ENCODE peak calls at places on chromosomes 16 and 17, in nine cellular contexts. P is breast epithelium; B is OCI-LY7; L is aorta; E is effector memory CD4-positive, alpha-beta T cell; U is upper lobe of right lung; X is BE2C; N is RWPE2; O is fibroblast of lung. K is an unnamed sample. For H3K4me1, the result is how much of the 10 kb centered on the place peaks cover.

GRCh38 chr16:11621920-11622651 is 35.4 kb upstream of the LITAF start:
- DNase-seq in O (no peak), U (peak), B (peak), X (no peak), L (no peak), P (no peak), N (no peak), E (no peak), K (peak)

GRCh38 chr17:6632530-6632929 is 8.0 kb downstream of the KIAA0753 start:
- DNase-seq in P (no peak), E (no peak), O (no peak), U (no peak), B (no peak), L (no peak), N (no peak), X (no peak), K (no peak)

GRCh38 chr16:68249361-68249760 is 4.2 kb downstream of the PLA2G15 start:
- DNase-seq in O (no peak), E (no peak), B (no peak), U (no peak), L (no peak), N (no peak), X (no peak), P (no peak), K (no peak)

GRCh38 chr16:81369888-81370504 is 55.2 kb downstream of the GAN start:
- DNase-seq in N (no peak), O (no peak), U (no peak), E (no peak), B (no peak), L (no peak), X (no peak), P (no peak), K (no peak)

GRCh38 chr17:8705427-8705826 is 39.2 kb downstream of the CCDC42 start:
- DNase-seq in X (no peak), P (no peak), U (no peak), E (no peak), O (no peak), N (no peak), L (no peak), B (no peak), K (no peak)

GRCh38 chr17:43698678-43699437 is 37.1 kb upstream of the MEOX1 start:
- DNase-seq in P (no peak), U (no peak), X (no peak), E (no peak), O (no peak), L (no peak), B (no peak), N (no peak), K (no peak)

GRCh38 chr17:74643826-74644225 is 20.3 kb upstream of the CD300E start:
- DNase-seq in X (no peak), O (no peak), N (no peak), P (no peak), U (no peak), E (no peak), B (no peak), L (no peak), K (no peak)

GRCh38 chr16:85046957-85047866 is 19.6 kb downstream of the KIAA0513 start:
- DNase-seq in E (no peak), B (no peak), L (no peak), N (no peak), P (no peak), O (no peak), X (no peak), U (peak), K (no peak)

GRCh38 chr17:19346351-19347255 is 15.9 kb downstream of the B9D1 start:
- DNase-seq in O (peak), U (peak), X (peak), N (peak), E (no peak), P (no peak), L (peak), B (peak), K (no peak)

GRCh38 chr17:29962656-29963055 is 21.2 kb downstream of the EFCAB5 start:
- DNase-seq in P (no peak), L (no peak), B (no peak), X (no peak), E (no peak), O (no peak), U (no peak), N (no peak), K (no peak)

GRCh38 chr16:88694221-88695087 is 8.1 kb upstream of the SNAI3 start:
- DNase-seq in O (no peak), L (no peak), N (no peak), E (no peak), P (no peak), B (no peak), U (peak), X (no peak), K (no peak)

GRCh38 chr17:62075308-62075815 is 10.3 kb upstream of the MED13 start:
- DNase-seq in L (no peak), B (no peak), U (no peak), E (no peak), N (no peak), O (peak), X (no peak), P (no peak), K (no peak)

GRCh38 chr17:28665994-28666393 is 4.0 kb downstream of the SUPT6H start:
- DNase-seq in U (no peak), O (no peak), L (no peak), B (no peak), E (no peak), X (no peak), N (no peak), P (no peak), K (no peak)

GRCh38 chr17:54992797-54993639 is 24.5 kb downstream of the STXBP4 start:
- DNase-seq in P (no peak), E (no peak), U (no peak), O (peak), N (no peak), L (no peak), X (peak), B (peak), K (no peak)

GRCh38 chr17:56594528-56595418 is 1.3 kb downstream of the NOG start:
- DNase-seq in L (no peak), X (peak), O (peak), E (no peak), B (no peak), P (no peak), N (no peak), U (peak), K (peak)

GRCh38 chr17:81256616-81257015 is 17.5 kb downstream of the NDUFAF8 start:
- DNase-seq in L (no peak), X (no peak), B (no peak), N (no peak), U (no peak), P (no peak), E (no peak), O (peak), K (no peak)

GRCh38 chr17:5254903-5255521 is 20.4 kb upstream of the SCIMP start:
- DNase-seq in U (no peak), O (no peak), P (peak), N (no peak), B (peak), L (peak), X (no peak), E (no peak), K (no peak)

GRCh38 chr16:86961133-86961720 is 356.0 kb downstream of the C16orf95 start:
- DNase-seq in X (no peak), U (no peak), L (no peak), B (no peak), E (no peak), O (peak), N (peak), P (no peak), K (no peak)

GRCh38 chr17:7354262-7354781 is 634 bp upstream of the TMEM95 start:
- DNase-seq in N (peak), P (peak), U (no peak), X (no peak), E (no peak), O (peak), B (no peak), L (no peak), K (no peak)

GRCh38 chr17:73560661-73561060 is 83.6 kb downstream of the SDK2 start:
- DNase-seq in B (peak), P (no peak), U (no peak), N (no peak), X (no peak), L (no peak), E (no peak), O (no peak), K (no peak)

GRCh38 chr17:75774988-75775668 is 9.5 kb upstream of the UNK start:
- DNase-seq in E (no peak), X (no peak), P (peak), B (no peak), N (peak), U (peak), O (peak), L (no peak), K (no peak)

GRCh38 chr16:12536412-12536746 is 267.3 kb downstream of the CPPED1 start:
- DNase-seq in U (no peak), O (no peak), L (no peak), X (no peak), P (no peak), E (no peak), N (no peak), B (no peak), K (no peak)

GRCh38 chr16:89150981-89151380 is 20.6 kb upstream of the CDH15 start:
- DNase-seq in L (no peak), B (no peak), P (no peak), E (no peak), N (peak), U (no peak), O (no peak), X (peak), K (no peak)

GRCh38 chr17:19019041-19019941 is 14.7 kb upstream of the FAM83G start:
- DNase-seq in U (peak), N (peak), L (peak), X (peak), P (no peak), B (peak), E (no peak), O (no peak), K (no peak)

GRCh38 chr17:73401911-73402310 is 90.1 kb upstream of the CDC42EP4 start:
- DNase-seq in B (no peak), O (peak), P (no peak), L (peak), U (no peak), X (peak), E (no peak), N (no peak), K (no peak)

GRCh38 chr17:27226611-27227234 is 67.2 kb upstream of the WSB1 start:
- DNase-seq in P (no peak), O (peak), U (no peak), B (no peak), X (no peak), E (no peak), N (no peak), L (no peak), K (no peak)

GRCh38 chr17:82633343-82633742 is 14.9 kb downstream of the WDR45B start:
- DNase-seq in P (no peak), E (no peak), O (no peak), X (no peak), L (no peak), B (no peak), N (no peak), U (no peak), K (no peak)

GRCh38 chr16:89071686-89072182 is 21.9 kb upstream of the ACSF3 start:
- DNase-seq in U (no peak), B (no peak), P (no peak), E (no peak), O (no peak), X (no peak), N (no peak), L (no peak), K (no peak)

GRCh38 chr17:77473615-77474226 is 333.0 kb downstream of the SEC14L1 start:
- DNase-seq in U (no peak), X (no peak), E (no peak), O (no peak), L (no peak), B (no peak), P (no peak), N (no peak), K (no peak)
- H3K4me1 ChIP-seq in U (half or more), X (half or more), E (half or more), O (half or more), L (under half), B (half or more), P (half or more), N (half or more), K (half or more)

GRCh38 chr16:82603784-82604411 is 22.9 kb upstream of the CDH13 start:
- DNase-seq in E (no peak), P (peak), N (no peak), U (no peak), L (peak), B (peak), X (no peak), O (peak), K (no peak)

DNA sequence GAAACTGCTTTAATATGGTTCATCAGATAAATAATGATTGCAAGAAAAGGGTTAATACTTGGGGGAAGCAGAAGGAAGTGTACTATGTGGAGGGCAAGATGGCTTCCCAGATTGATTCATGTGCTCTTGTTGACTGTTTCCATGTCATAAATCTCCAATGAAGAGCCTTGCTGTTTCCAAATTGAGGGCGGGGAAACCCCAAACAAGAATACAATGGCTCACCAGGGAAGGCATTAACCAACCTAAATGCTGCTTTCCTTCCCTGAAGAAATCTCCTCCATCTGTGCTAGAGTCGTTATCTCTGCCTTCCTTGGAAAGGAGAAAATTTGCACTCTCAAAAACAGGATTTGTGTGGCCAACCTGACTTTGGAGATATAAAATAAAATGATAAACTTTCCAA is 28.0 kb upstream of the CDH13 start:
- DNase-seq in U (no peak), P (no peak), L (no peak), N (no peak), E (no peak), X (no peak), B (no peak), O (no peak), K (no peak)
- H3K4me1 ChIP-seq in U (under half), P (under half), L (under half), N (under half), E (under half), X (under half), B (under half), O (under half), K (under half)

GRCh38 chr17:42562845-42563509 is 1.0 kb downstream of the COASY start:
- DNase-seq in O (no peak), X (peak), B (peak), N (no peak), L (no peak), P (no peak), E (no peak), U (peak), K (no peak)

GRCh38 chr17:42563543-42563942 is 1.6 kb downstream of the COASY start:
- DNase-seq in O (no peak), P (peak), E (no peak), X (peak), U (no peak), B (no peak), N (no peak), L (no peak), K (no peak)

GRCh38 chr17:42563950-42564349 is 2.0 kb downstream of the COASY start:
- DNase-seq in U (no peak), B (no peak), L (no peak), O (no peak), N (no peak), P (no peak), X (no peak), E (no peak), K (no peak)

GRCh38 chr17:42560246-42560645 is 1.7 kb upstream of the COASY start:
- DNase-seq in N (no peak), E (no peak), X (no peak), L (no peak), B (no peak), U (no peak), P (no peak), O (no peak), K (no peak)

GRCh38 chr17:42561908-42562844 is at the start of gene COASY:
- DNase-seq in P (peak), L (peak), B (peak), X (peak), N (peak), U (peak), E (peak), O (peak), K (peak)
- H3K4me1 ChIP-seq in P (under half), L (under half), B (under half), X (under half), N (under half), U (under half), E (under half), O (under half), K (under half)

GRCh38 chr16:70577256-70577698 is 53.7 kb downstream of the SF3B3 start:
- DNase-seq in B (no peak), P (peak), O (peak), N (peak), L (peak), U (no peak), E (no peak), X (no peak), K (no peak)
- H3K4me1 ChIP-seq in B (under half), P (under half), O (under half), N (under half), L (under half), U (under half), E (under half), X (under half), K (under half)